ENCODE peak calls at places on chromosomes 16 and 17, in seven cellular contexts. D is activated naive CD4-positive, alpha-beta T cell; Z is fibroblast of lung; L is head of caudate nucleus; C is RCC 7860; V is stimulated activated CD4-positive, alpha-beta T cell treated with anti-CD3 and anti-CD28 coated beads, TNF-alpha, amount 100 ng/mL, for 1 hour; T is ACHN. K is an unnamed sample.
A peak's percentile ranks its signal among the peaks of the same experiment; 100 is the strongest.

GRCh38 chr17:67110619-67111018 is 66.3 kb downstream of the CACNG1 start:
- DNase-seq in V (no peak), L (no peak), D (no peak), C (no peak), Z (no peak), T (no peak), K (no peak)

GRCh38 chr17:81672954-81673353 is 6.4 kb downstream of the CCDC137 start:
- DNase-seq in Z (no peak), D (no peak), L (no peak), V (no peak), C (no peak), T (no peak), K (no peak)

GRCh38 chr17:81537343-81537855 is 9.2 kb downstream of the FSCN2 start:
- DNase-seq in T (peak; percentile 36), L (no peak), D (no peak), V (no peak), C (no peak), Z (no peak), K (no peak)

GRCh38 chr17:50035930-50036329 is 20.0 kb upstream of the ITGA3 start:
- DNase-seq in T (no peak), V (no peak), Z (no peak), D (no peak), C (no peak), L (no peak), K (no peak)

GRCh38 chr17:59154721-59155438 is at the start of gene SKA2:
- DNase-seq in L (peak; percentile 98), D (peak; percentile 77), C (peak; percentile 100), Z (no peak), V (peak; percentile 94), T (no peak), K (peak; percentile 99)

GRCh38 chr17:78903101-78903779 is at the start of gene CEP295NL:
- DNase-seq in D (no peak), Z (peak; percentile 49), V (no peak), C (peak; percentile 25), T (peak; percentile 24), L (peak; percentile 46), K (no peak)

GRCh38 chr16:57677622-57678369 is 9.7 kb downstream of the ADGRG3 start:
- DNase-seq in D (no peak), Z (no peak), L (no peak), C (no peak), T (no peak), V (no peak), K (no peak)

GRCh38 chr17:75542728-75543336 is 17.3 kb downstream of the LLGL2 start:
- DNase-seq in V (no peak), Z (no peak), D (no peak), T (no peak), L (no peak), C (no peak), K (no peak)

GRCh38 chr17:33241390-33241789 is 51.7 kb downstream of the ASIC2 start:
- DNase-seq in D (no peak), C (peak; percentile 64), T (peak; percentile 7), Z (no peak), V (no peak), L (no peak), K (no peak)